ENCODE peak calls at places on chromosome 21, in five cellular contexts. One of them, this sample, is unnamed.

GRCh38 chr21:45938811-45939520 is 42.6 kb upstream of the COL6A1 start:
- DNase-seq in astrocyte of the spinal cord: no peak
- DNase-seq in epithelial cell of esophagus: no peak
- DNase-seq in stomach: no peak
- DNase-seq in BJ: no peak
- DNase-seq in this sample: no peak

GRCh38 chr21:41957991-41958766 is 4.4 kb upstream of the C2CD2 start:
- DNase-seq in BJ: peak; percentile 44
- DNase-seq in stomach: peak; percentile 61
- DNase-seq in epithelial cell of esophagus: peak; percentile 74
- DNase-seq in astrocyte of the spinal cord: peak; percentile 95
- DNase-seq in this sample: peak; percentile 94

GRCh38 chr21:20459838-20460237 is 538.4 kb upstream of the NCAM2 start:
- DNase-seq in stomach: no peak
- DNase-seq in epithelial cell of esophagus: no peak
- DNase-seq in BJ: no peak
- DNase-seq in astrocyte of the spinal cord: peak; percentile 0
- DNase-seq in this sample: no peak

GRCh38 chr21:34052171-34052570 is 21.2 kb upstream of the MRPS6 start:
- DNase-seq in stomach: no peak
- DNase-seq in astrocyte of the spinal cord: no peak
- DNase-seq in BJ: no peak
- DNase-seq in epithelial cell of esophagus: no peak
- DNase-seq in this sample: no peak

GRCh38 chr21:42080788-42081083 is 9.6 kb downstream of the UMODL1 start:
- DNase-seq in stomach: no peak
- DNase-seq in BJ: peak; percentile 86
- DNase-seq in astrocyte of the spinal cord: peak; percentile 60
- DNase-seq in epithelial cell of esophagus: peak; percentile 85
- DNase-seq in this sample: peak; percentile 75

GRCh38 chr21:41222247-41223068 is 54.5 kb downstream of the BACE2 start:
- DNase-seq in stomach: no peak
- DNase-seq in astrocyte of the spinal cord: peak; percentile 6
- DNase-seq in epithelial cell of esophagus: no peak
- DNase-seq in BJ: no peak
- DNase-seq in this sample: peak; percentile 34

GRCh38 chr21:43302356-43302700 is 124.6 kb downstream of the SIK1 start:
- DNase-seq in stomach: no peak
- DNase-seq in astrocyte of the spinal cord: no peak
- DNase-seq in epithelial cell of esophagus: no peak
- DNase-seq in BJ: no peak
- DNase-seq in this sample: no peak

GRCh38 chr21:14058566-14058965 is 152.2 kb downstream of the LIPI start:
- DNase-seq in astrocyte of the spinal cord: no peak
- DNase-seq in stomach: no peak
- DNase-seq in BJ: no peak
- DNase-seq in epithelial cell of esophagus: no peak
- DNase-seq in this sample: no peak

GRCh38 chr21:39781331-39781730 is 36.3 kb downstream of the IGSF5 start:
- DNase-seq in BJ: no peak
- DNase-seq in epithelial cell of esophagus: no peak
- DNase-seq in stomach: no peak
- DNase-seq in astrocyte of the spinal cord: no peak
- DNase-seq in this sample: no peak

GRCh38 chr21:45930231-45930760 is 51.3 kb upstream of the COL6A1 start:
- DNase-seq in BJ: no peak
- DNase-seq in astrocyte of the spinal cord: no peak
- DNase-seq in stomach: no peak
- DNase-seq in epithelial cell of esophagus: no peak
- DNase-seq in this sample: no peak

GRCh38 chr21:24509131-24509530 is 1098.2 kb downstream of the MRPL39 start:
- DNase-seq in stomach: no peak
- DNase-seq in BJ: no peak
- DNase-seq in epithelial cell of esophagus: no peak
- DNase-seq in astrocyte of the spinal cord: no peak
- DNase-seq in this sample: no peak

GRCh38 chr21:42250422-42251403 is 31.8 kb downstream of the ABCG1 start:
- DNase-seq in stomach: no peak
- DNase-seq in epithelial cell of esophagus: no peak
- DNase-seq in BJ: no peak
- DNase-seq in astrocyte of the spinal cord: no peak
- DNase-seq in this sample: no peak

GRCh38 chr21:40680311-40680710 is 166.6 kb downstream of the DSCAM start:
- DNase-seq in stomach: no peak
- DNase-seq in astrocyte of the spinal cord: no peak
- DNase-seq in epithelial cell of esophagus: no peak
- DNase-seq in BJ: no peak
- DNase-seq in this sample: no peak

GRCh38 chr21:39676054-39676771 is 63.5 kb downstream of the B3GALT5 start:
- DNase-seq in astrocyte of the spinal cord: peak; percentile 61
- DNase-seq in epithelial cell of esophagus: peak; percentile 83
- DNase-seq in BJ: no peak
- DNase-seq in stomach: no peak
- DNase-seq in this sample: peak; percentile 53

GRCh38 chr21:30206551-30207251 is 9.2 kb downstream of the CLDN8 start:
- DNase-seq in epithelial cell of esophagus: peak; percentile 76
- DNase-seq in astrocyte of the spinal cord: peak; percentile 5
- DNase-seq in BJ: no peak
- DNase-seq in stomach: no peak
- DNase-seq in this sample: peak; percentile 4

DNA sequence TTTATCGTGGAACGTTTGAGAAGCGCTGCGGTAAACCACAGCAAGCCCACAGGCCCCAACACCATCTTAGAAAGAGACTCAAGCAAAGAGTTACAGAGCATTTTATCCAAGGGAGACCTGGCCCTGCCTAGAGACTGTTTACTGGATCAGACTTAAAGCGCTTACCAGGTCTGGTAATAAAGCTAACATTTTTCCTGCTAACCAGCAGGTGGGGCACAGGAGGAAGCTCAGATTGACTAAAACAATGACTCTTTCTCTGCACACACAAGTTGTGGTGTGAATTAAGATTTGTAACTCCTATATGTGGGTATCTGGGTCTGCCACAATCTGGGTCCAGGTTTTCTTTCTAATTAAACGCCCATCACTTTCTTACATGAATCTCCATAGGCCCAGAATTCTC is 136.5 kb upstream of the ETS2 start:
- DNase-seq in BJ: no peak
- DNase-seq in stomach: no peak
- DNase-seq in epithelial cell of esophagus: peak; percentile 65
- DNase-seq in astrocyte of the spinal cord: peak; percentile 41
- DNase-seq in this sample: peak; percentile 53
- TF ChIP-seq CTCF in BJ: peak; percentile 66
- TF ChIP-seq CTCF in stomach: no peak
- TF ChIP-seq CTCF in epithelial cell of esophagus: peak; percentile 70
- TF ChIP-seq CTCF in astrocyte of the spinal cord: peak; percentile 71
- TF ChIP-seq CTCF in this sample: peak; percentile 60

GRCh38 chr21:16358021-16358420 is 628.2 kb downstream of the USP25 start:
- DNase-seq in stomach: no peak
- DNase-seq in epithelial cell of esophagus: no peak
- DNase-seq in BJ: no peak
- DNase-seq in astrocyte of the spinal cord: no peak
- DNase-seq in this sample: no peak

GRCh38 chr21:16358784-16359183 is 629.0 kb downstream of the USP25 start:
- DNase-seq in astrocyte of the spinal cord: no peak
- DNase-seq in stomach: no peak
- DNase-seq in epithelial cell of esophagus: no peak
- DNase-seq in BJ: no peak
- DNase-seq in this sample: no peak

GRCh38 chr21:16366207-16366606 is 636.4 kb downstream of the USP25 start:
- DNase-seq in astrocyte of the spinal cord: no peak
- DNase-seq in BJ: no peak
- DNase-seq in stomach: no peak
- DNase-seq in epithelial cell of esophagus: no peak
- DNase-seq in this sample: no peak

DNA sequence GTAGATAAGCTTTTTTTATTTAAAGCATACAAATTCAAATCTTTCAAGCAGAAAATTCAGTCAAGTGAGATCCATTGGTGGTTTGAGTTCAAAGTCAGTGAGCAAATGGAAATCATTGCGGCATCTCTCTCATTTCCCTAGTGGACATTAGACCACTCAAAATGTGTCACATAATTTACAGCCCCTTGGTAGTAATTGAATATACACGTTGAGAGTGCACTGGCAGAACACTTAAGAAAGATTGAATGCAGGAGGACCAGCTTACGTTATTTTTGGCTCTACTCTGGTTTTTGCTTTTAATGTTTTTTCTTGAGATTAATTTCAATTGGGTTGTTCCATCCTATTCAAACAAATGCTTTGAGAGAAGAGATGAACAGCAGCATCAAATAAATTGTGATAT is 633.8 kb downstream of the USP25 start:
- DNase-seq in BJ: no peak
- DNase-seq in stomach: no peak
- DNase-seq in astrocyte of the spinal cord: no peak
- DNase-seq in epithelial cell of esophagus: no peak
- DNase-seq in this sample: no peak
- H3K4me3 ChIP-seq in BJ: no peak overlapping the region
- H3K4me3 ChIP-seq in stomach: no peak overlapping the region
- H3K4me3 ChIP-seq in astrocyte of the spinal cord: no peak overlapping the region
- H3K4me3 ChIP-seq in epithelial cell of esophagus: no peak overlapping the region
- H3K4me3 ChIP-seq in this sample: no peak overlapping the region

GRCh38 chr21:31346256-31346821 is 2.3 kb upstream of the TIAM1 start:
- DNase-seq in stomach: no peak
- DNase-seq in astrocyte of the spinal cord: peak; percentile 42
- DNase-seq in BJ: no peak
- DNase-seq in epithelial cell of esophagus: no peak
- DNase-seq in this sample: no peak
- TF ChIP-seq CTCF in stomach: no peak
- TF ChIP-seq CTCF in astrocyte of the spinal cord: no peak
- TF ChIP-seq CTCF in BJ: no peak
- TF ChIP-seq CTCF in epithelial cell of esophagus: no peak
- TF ChIP-seq CTCF in this sample: no peak

GRCh38 chr21:37001446-37001845 is 5.1 kb upstream of the RIPPLY3 start:
- DNase-seq in astrocyte of the spinal cord: no peak
- DNase-seq in stomach: no peak
- DNase-seq in epithelial cell of esophagus: no peak
- DNase-seq in BJ: no peak
- DNase-seq in this sample: no peak
- H3K4me3 ChIP-seq in astrocyte of the spinal cord: no peak overlapping the region
- H3K4me3 ChIP-seq in stomach: no peak overlapping the region
- H3K4me3 ChIP-seq in epithelial cell of esophagus: no peak overlapping the region
- H3K4me3 ChIP-seq in BJ: no peak overlapping the region
- H3K4me3 ChIP-seq in this sample: no peak overlapping the region

GRCh38 chr21:27805696-27806095 is 838.8 kb upstream of the ADAMTS5 start:
- DNase-seq in stomach: no peak
- DNase-seq in astrocyte of the spinal cord: no peak
- DNase-seq in epithelial cell of esophagus: no peak
- DNase-seq in BJ: no peak
- DNase-seq in this sample: no peak
- TF ChIP-seq CTCF in stomach: no peak
- TF ChIP-seq CTCF in astrocyte of the spinal cord: no peak
- TF ChIP-seq CTCF in epithelial cell of esophagus: no peak
- TF ChIP-seq CTCF in BJ: no peak
- TF ChIP-seq CTCF in this sample: no peak

GRCh38 chr21:26116456-26117011 is 54.0 kb downstream of the APP start:
- DNase-seq in stomach: no peak
- DNase-seq in astrocyte of the spinal cord: peak; percentile 58
- DNase-seq in BJ: peak; percentile 56
- DNase-seq in epithelial cell of esophagus: no peak
- DNase-seq in this sample: peak; percentile 83
- H3K4me3 ChIP-seq in stomach: no peak overlapping the region
- H3K4me3 ChIP-seq in astrocyte of the spinal cord: no peak overlapping the region
- H3K4me3 ChIP-seq in BJ: no peak overlapping the region
- H3K4me3 ChIP-seq in epithelial cell of esophagus: no peak overlapping the region
- H3K4me3 ChIP-seq in this sample: no peak overlapping the region

GRCh38 chr21:35138665-35139381 is 89.7 kb upstream of the RUNX1 start:
- DNase-seq in stomach: no peak
- DNase-seq in astrocyte of the spinal cord: peak; percentile 96
- DNase-seq in epithelial cell of esophagus: peak; percentile 93
- DNase-seq in BJ: no peak
- DNase-seq in this sample: peak; percentile 85

GRCh38 chr21:35139382-35139715 is 90.2 kb upstream of the RUNX1 start:
- DNase-seq in stomach: no peak
- DNase-seq in astrocyte of the spinal cord: peak; percentile 18
- DNase-seq in BJ: no peak
- DNase-seq in epithelial cell of esophagus: no peak
- DNase-seq in this sample: no peak

GRCh38 chr21:35134299-35134698 is 85.2 kb upstream of the RUNX1 start:
- DNase-seq in epithelial cell of esophagus: no peak
- DNase-seq in astrocyte of the spinal cord: no peak
- DNase-seq in stomach: no peak
- DNase-seq in BJ: no peak
- DNase-seq in this sample: no peak

GRCh38 chr21:35136586-35137254 is 87.6 kb upstream of the RUNX1 start:
- DNase-seq in stomach: peak; percentile 31
- DNase-seq in BJ: no peak
- DNase-seq in epithelial cell of esophagus: peak; percentile 78
- DNase-seq in astrocyte of the spinal cord: peak; percentile 55
- DNase-seq in this sample: peak; percentile 75

DNA sequence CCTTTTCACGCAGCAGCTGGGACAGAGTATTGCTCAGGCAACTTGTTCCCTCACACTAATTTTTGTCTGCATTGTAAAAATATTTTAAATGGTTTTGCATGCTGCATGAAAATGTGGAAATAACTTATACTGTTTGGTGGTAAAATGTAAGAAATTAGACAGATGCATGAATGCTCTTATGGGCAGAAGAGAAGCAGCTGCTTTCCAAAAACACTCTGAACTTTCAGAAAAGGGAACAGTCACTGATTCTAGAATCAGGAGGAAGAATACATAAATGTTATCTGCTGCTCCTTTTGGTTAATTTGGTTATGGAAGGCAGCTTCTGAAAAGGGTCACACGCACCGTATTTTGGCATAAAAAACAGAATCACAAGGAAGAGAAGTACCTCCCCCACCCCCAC is 87.0 kb upstream of the RUNX1 start:
- DNase-seq in epithelial cell of esophagus: no peak
- DNase-seq in astrocyte of the spinal cord: no peak
- DNase-seq in BJ: no peak
- DNase-seq in stomach: no peak
- DNase-seq in this sample: no peak
- TF ChIP-seq CTCF in epithelial cell of esophagus: no peak
- TF ChIP-seq CTCF in astrocyte of the spinal cord: no peak
- TF ChIP-seq CTCF in BJ: no peak
- TF ChIP-seq CTCF in stomach: no peak
- TF ChIP-seq CTCF in this sample: no peak

GRCh38 chr21:44750675-44751025 is 39.3 kb upstream of the TSPEAR start:
- DNase-seq in stomach: no peak
- DNase-seq in epithelial cell of esophagus: no peak
- DNase-seq in BJ: no peak
- DNase-seq in astrocyte of the spinal cord: no peak
- DNase-seq in this sample: no peak
- H3K4me3 ChIP-seq in stomach: no peak overlapping the region
- H3K4me3 ChIP-seq in epithelial cell of esophagus: no peak overlapping the region
- H3K4me3 ChIP-seq in BJ: no peak overlapping the region
- H3K4me3 ChIP-seq in astrocyte of the spinal cord: no peak overlapping the region
- H3K4me3 ChIP-seq in this sample: no peak overlapping the region